ENCODE peak calls at places on chromosomes 13 and 19, in five cellular contexts. J is body of pancreas, K is GM23338, T is sigmoid colon, I is endothelial cell of umbilical vein. V is an unnamed sample. For H3K4me1, the result is how much of the 10 kb centered on the place peaks cover.

GRCh38 chr19:5394907-5395505 is 54.4 kb upstream of the PTPRS start:
- DNase-seq in J (no peak), K (peak), T (no peak), I (no peak), V (no peak)

GRCh38 chr13:110625771-110626321 is 10.5 kb downstream of the NAXD start:
- DNase-seq in J (no peak), K (no peak), T (no peak), I (no peak), V (no peak)

GRCh38 chr13:76812206-76812882 is 73.9 kb downstream of the KCTD12 start:
- DNase-seq in J (no peak), K (no peak), T (peak), I (no peak), V (no peak)

GRCh38 chr19:16750081-16750480 is 30.4 kb downstream of the NWD1 start:
- DNase-seq in J (no peak), K (no peak), T (no peak), I (no peak), V (no peak)

GRCh38 chr13:112755331-112755730 is 65.5 kb downstream of the ATP11A start:
- DNase-seq in J (no peak), K (no peak), T (no peak), I (no peak), V (no peak)

GRCh38 chr19:11763117-11763516 is 3.7 kb upstream of the ZNF441 start:
- DNase-seq in J (no peak), K (no peak), T (no peak), I (no peak), V (no peak)

GRCh38 chr13:44575035-44575434 is 1.1 kb downstream of the TSC22D1 start:
- DNase-seq in J (no peak), K (no peak), T (no peak), I (no peak), V (no peak)

GRCh38 chr19:49802836-49803528 is 10.1 kb downstream of the FUZ start:
- DNase-seq in J (no peak), K (peak), T (no peak), I (no peak), V (no peak)

GRCh38 chr19:29528946-29529645 is 3.3 kb downstream of the VSTM2B start:
- DNase-seq in J (no peak), K (peak), T (peak), I (no peak), V (no peak)
- H3K4me1 ChIP-seq in J (under half), K (under half), T (half or more), I (under half), V (under half)

GRCh38 chr19:39412867-39413268 is 399 bp downstream of the PLEKHG2 start:
- DNase-seq in J (no peak), K (peak), T (no peak), I (no peak), V (no peak)
- TF ChIP-seq CTCF in J (no peak), K (no peak), T (no peak), I (no peak), V (no peak)

DNA sequence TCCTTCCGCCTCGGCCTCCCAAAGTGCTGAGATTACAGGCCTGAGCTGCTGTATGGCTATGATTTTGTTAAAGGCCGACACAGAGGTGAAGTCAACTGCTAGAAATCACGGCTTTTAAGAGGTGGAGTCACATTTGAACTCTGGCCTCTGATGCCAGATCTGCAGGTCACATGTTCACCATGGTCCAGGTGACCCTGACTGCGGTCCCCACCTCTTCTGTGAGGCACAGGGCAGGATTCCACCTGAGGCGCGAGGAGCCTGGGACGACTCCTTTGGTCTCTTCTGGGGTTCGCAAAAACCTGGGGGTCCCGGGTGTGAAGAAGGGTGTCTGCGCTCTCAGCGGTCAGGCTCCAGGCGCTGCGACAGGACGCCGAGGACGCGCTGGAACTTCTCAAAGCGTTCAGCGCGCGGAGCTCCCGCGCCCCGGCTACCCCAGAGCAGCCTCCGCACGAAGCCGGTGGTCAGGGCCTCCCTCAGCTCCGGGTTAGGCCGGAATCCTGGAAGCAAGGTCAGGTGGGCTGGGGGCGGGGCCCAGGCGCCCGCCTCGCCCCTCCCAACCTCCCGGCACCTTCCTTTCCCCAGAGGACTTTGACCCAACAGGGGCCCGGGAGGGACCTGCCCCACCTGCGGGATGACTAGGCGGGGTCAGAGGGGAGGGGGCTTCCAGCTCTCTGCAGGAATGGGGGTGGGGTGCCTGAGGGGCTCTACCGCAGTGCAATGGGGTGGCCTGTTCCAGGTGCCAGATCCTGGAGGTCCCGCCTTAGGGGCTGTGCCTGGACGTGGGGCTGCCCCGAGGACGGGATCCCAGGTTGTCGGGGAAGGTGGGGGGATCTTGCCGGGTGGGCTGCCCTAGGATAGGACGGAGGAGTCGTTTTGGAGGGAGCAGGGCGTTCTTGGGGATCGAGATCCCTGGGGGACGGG is 13.0 kb downstream of the TRIP10 start:
- DNase-seq in J (no peak), K (peak), T (no peak), I (no peak), V (no peak)
- H3K27ac ChIP-seq in J (no peak), K (peak), T (peak), I (no peak), V (no peak)

GRCh38 chr13:114146629-114147028 is 14.2 kb upstream of the RASA3 start:
- DNase-seq in J (no peak), K (peak), T (no peak), I (no peak), V (no peak)
- H3K4me1 ChIP-seq in J (half or more), K (under half), T (under half), I (under half), V (under half)

DNA sequence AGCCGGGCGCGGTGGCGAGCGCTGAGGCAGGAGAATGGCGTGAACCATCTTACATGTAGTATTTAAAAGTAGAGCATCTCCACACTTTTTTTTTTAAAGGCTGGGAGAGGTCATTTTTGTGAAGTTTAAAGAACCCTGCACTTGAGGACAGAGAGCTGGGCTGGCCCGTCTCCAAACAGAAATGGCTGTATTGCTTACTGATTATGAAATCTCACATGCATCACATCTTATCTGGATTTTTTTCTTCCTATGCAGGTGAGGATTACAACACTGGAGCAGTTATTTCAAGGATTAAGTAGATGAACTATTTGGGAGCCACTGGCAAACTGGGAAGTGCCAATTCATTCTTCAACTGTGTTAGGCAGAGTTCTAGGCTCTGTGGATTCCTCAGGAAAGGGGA is 59.5 kb downstream of the TEX26 start:
- DNase-seq in J (no peak), K (no peak), T (no peak), I (no peak), V (no peak)
- TF ChIP-seq CTCF in J (no peak), K (no peak), T (no peak), I (no peak), V (no peak)

DNA sequence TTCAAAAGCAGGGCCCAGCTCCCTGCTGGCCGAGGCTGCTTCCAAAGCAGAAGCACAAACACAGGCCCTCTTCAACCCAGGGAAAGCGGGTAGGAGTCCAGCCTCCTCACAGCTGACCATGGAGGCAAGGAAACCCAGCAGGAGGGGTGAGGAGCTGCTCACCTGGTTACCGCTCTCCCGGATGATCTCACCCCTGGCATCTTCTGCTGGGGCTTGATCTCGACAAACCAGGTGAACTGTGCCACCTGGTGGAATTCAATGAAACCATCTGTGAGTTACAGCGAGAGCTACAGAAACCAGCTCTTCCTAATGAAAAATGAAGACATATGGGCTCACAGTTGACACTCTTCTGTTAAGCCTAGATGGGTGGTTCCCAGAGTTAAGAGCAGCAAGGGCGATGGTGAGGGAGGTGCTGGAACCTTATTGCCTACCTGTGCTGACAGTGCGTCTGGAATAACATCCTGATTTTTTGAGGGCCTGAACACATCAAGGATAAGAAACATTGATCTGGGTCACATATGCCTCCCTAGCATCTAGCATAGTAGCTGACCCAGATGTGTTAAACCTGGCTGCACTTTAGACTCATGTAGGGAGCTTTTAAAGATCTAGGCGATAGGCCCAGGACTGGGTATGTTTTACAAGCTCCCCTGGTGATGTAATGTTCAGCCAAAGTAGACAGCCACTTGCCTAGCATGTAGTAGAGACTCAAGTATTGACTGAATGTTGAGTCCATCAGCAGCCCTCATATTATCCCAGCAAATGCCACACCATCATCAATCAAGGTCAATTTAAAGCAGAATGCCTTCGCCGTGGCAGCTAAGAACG is 6.1 kb downstream of the DHRS12 start:
- DNase-seq in J (peak), K (peak), T (peak), I (peak), V (peak)
- H3K27ac ChIP-seq in J (peak), K (no peak), T (no peak), I (no peak), V (no peak)

GRCh38 chr19:18488403-18488723 is 33.5 kb downstream of the ELL start:
- DNase-seq in J (no peak), K (no peak), T (no peak), I (no peak), V (no peak)
- H3K4me1 ChIP-seq in J (half or more), K (under half), T (half or more), I (under half), V (under half)

V was measured in foreskin keratinocyte.